ENCODE peak calls at places on chromosomes 13 and 19, in ten cellular contexts. E is H9, F is AML-193, J is EL, H is T-helper 17 cell, B is Panc1, C is non-pigmented ciliary epithelial cell, N is A549, M is upper lobe of left lung, T is posterior cingulate gyrus. G is an unnamed sample.

GRCh38 chr13:107866666-107867623 is 348.4 kb downstream of the LIG4 start:
- DNase-seq in E (peak; percentile 43), M (peak; percentile 83), T (peak; percentile 87), N (no peak), B (no peak), J (no peak), C (no peak), F (no peak), H (no peak), G (peak; percentile 5)

GRCh38 chr19:47231215-47232054 is 436 bp upstream of the BBC3 start:
- DNase-seq in H (peak; percentile 92), C (peak; percentile 51), T (peak; percentile 96), J (peak; percentile 86), F (peak; percentile 29), M (peak; percentile 99), E (peak; percentile 93), B (no peak), N (peak; percentile 90), G (peak; percentile 93)

GRCh38 chr19:10214784-10215183 is 16.3 kb downstream of the S1PR2 start:
- DNase-seq in B (no peak), J (peak; percentile 67), M (no peak), F (no peak), T (no peak), N (no peak), E (no peak), C (no peak), H (no peak), G (no peak)

GRCh38 chr13:41670873-41671443 is 213.6 kb downstream of the RGCC start:
- DNase-seq in B (no peak), J (no peak), M (no peak), N (no peak), C (no peak), E (no peak), F (no peak), H (no peak), T (no peak), G (no peak)

GRCh38 chr13:44271915-44272341 is 101.7 kb upstream of the SERP2 start:
- DNase-seq in F (no peak), C (no peak), J (no peak), E (no peak), T (peak; percentile 80), H (no peak), B (no peak), M (no peak), N (no peak), G (no peak)

GRCh38 chr19:12913871-12914690 is 5.0 kb downstream of the SYCE2 start:
- DNase-seq in C (no peak), J (no peak), T (no peak), H (no peak), E (no peak), B (no peak), N (no peak), F (peak; percentile 96), M (no peak), G (peak; percentile 55)

GRCh38 chr19:41563847-41564514 is 12.0 kb upstream of the CEACAM21 start:
- DNase-seq in J (no peak), N (peak; percentile 35), E (peak; percentile 39), B (no peak), F (no peak), M (no peak), H (peak; percentile 45), T (no peak), C (no peak), G (peak; percentile 56)

GRCh38 chr19:39843919-39844793 is 2.0 kb downstream of the FBL start:
- DNase-seq in J (peak; percentile 60), F (peak; percentile 62), T (no peak), M (no peak), E (no peak), B (peak; percentile 97), N (peak; percentile 79), H (no peak), C (no peak), G (no peak)

GRCh38 chr13:31276386-31276785 is 76.6 kb downstream of the B3GLCT start:
- DNase-seq in H (no peak), J (no peak), M (no peak), T (no peak), B (no peak), F (no peak), E (no peak), N (no peak), C (peak; percentile 40), G (no peak)

GRCh38 chr19:31152906-31153305 is 196.3 kb downstream of the TSHZ3 start:
- DNase-seq in N (no peak), M (no peak), B (no peak), T (no peak), H (no peak), E (no peak), J (peak; percentile 26), C (no peak), F (no peak), G (no peak)

GRCh38 chr13:45838171-45838745 is 13.3 kb downstream of the SIAH3 start:
- DNase-seq in H (no peak), C (no peak), N (no peak), J (no peak), E (no peak), F (no peak), T (no peak), M (peak; percentile 53), B (no peak), G (no peak)

GRCh38 chr19:32599736-32600157 is 18.8 kb downstream of the PDCD5 start:
- DNase-seq in H (no peak), N (peak; percentile 85), C (peak; percentile 28), J (peak; percentile 47), B (peak; percentile 13), E (no peak), T (no peak), M (no peak), F (peak; percentile 54), G (peak; percentile 45)

GRCh38 chr13:26785845-26786630 is 25.5 kb upstream of the GPR12 start:
- DNase-seq in N (no peak), C (no peak), F (peak; percentile 12), B (no peak), J (peak; percentile 42), M (peak; percentile 34), E (peak; percentile 80), T (peak; percentile 78), H (peak; percentile 19), G (peak; percentile 60)

GRCh38 chr13:59391696-59392095 is 772.0 kb downstream of the DIAPH3 start:
- DNase-seq in H (no peak), N (peak; percentile 38), M (no peak), F (peak; percentile 85), T (no peak), E (peak; percentile 52), J (peak; percentile 68), B (peak; percentile 36), C (peak; percentile 47), G (peak; percentile 43)

GRCh38 chr19:31351212-31352193 is 2.3 kb upstream of the TSHZ3 start:
- DNase-seq in H (no peak), F (no peak), J (peak; percentile 62), N (peak; percentile 33), C (no peak), T (no peak), E (no peak), B (no peak), M (peak; percentile 88), G (no peak)

GRCh38 chr19:18541992-18542935 is 1.1 kb downstream of the FKBP8 start:
- DNase-seq in C (no peak), B (no peak), F (no peak), M (no peak), E (peak; percentile 40), J (no peak), N (no peak), T (no peak), H (no peak), G (no peak)

GRCh38 chr13:21986602-21987001 is 315.7 kb downstream of the FGF9 start:
- DNase-seq in F (no peak), N (no peak), T (no peak), J (no peak), H (no peak), C (no peak), B (no peak), E (no peak), M (no peak), G (no peak)

GRCh38 chr13:104206450-104207044 is 1140.3 kb upstream of the SLC10A2 start:
- DNase-seq in B (no peak), E (no peak), J (no peak), M (no peak), N (no peak), F (no peak), H (no peak), T (no peak), C (no peak), G (no peak)

G was measured in stimulated activated naive CD8-positive, alpha-beta T cell treated with anti-CD3 and anti-CD28 coated beads, Interleukin-15, Interleukin-2, amounts not matched to agents 100 U/mL and 50 U/mL, for 24 hours.